ENCODE peak calls at places on chromosomes 2 and 18, in four cellular contexts. M is uterus, A is cerebellum, V is nucleus accumbens. L is an unnamed sample.

GRCh38 chr2:12649602-12650400 is 66.9 kb upstream of the TRIB2 start:
- DNase-seq in V (no peak), M (no peak), A (peak), L (no peak)

GRCh38 chr18:43192408-43192807 is 76.9 kb upstream of the RIT2 start:
- DNase-seq in V (no peak), M (no peak), A (no peak), L (no peak)

GRCh38 chr2:64201086-64201627 is 56.9 kb upstream of the PELI1 start:
- DNase-seq in A (no peak), M (no peak), V (no peak), L (no peak)

GRCh38 chr18:3214855-3215637 is 4.7 kb downstream of the MYOM1 start:
- DNase-seq in M (no peak), A (no peak), V (no peak), L (no peak)

GRCh38 chr2:17934721-17935120 is 56.3 kb downstream of the KCNS3 start:
- DNase-seq in A (no peak), M (no peak), V (no peak), L (no peak)

GRCh38 chr18:26322892-26323653 is 96.8 kb downstream of the TAF4B start:
- DNase-seq in M (no peak), A (no peak), V (no peak), L (no peak)

GRCh38 chr2:52880872-52881271 is 886.7 kb upstream of the CHAC2 start:
- DNase-seq in V (no peak), A (no peak), M (no peak), L (no peak)

GRCh38 chr2:134842930-134843490 is 4.6 kb downstream of the ACMSD start:
- DNase-seq in M (no peak), V (no peak), A (no peak), L (no peak)

GRCh38 chr2:23673830-23674679 is 252.9 kb downstream of the ATAD2B start:
- DNase-seq in A (no peak), M (no peak), V (no peak), L (no peak)

GRCh38 chr2:179180242-179180641 is 84.4 kb downstream of the SESTD1 start:
- DNase-seq in A (no peak), M (no peak), V (no peak), L (no peak)

GRCh38 chr2:224948859-224949258 is 93.4 kb downstream of the DOCK10 start:
- DNase-seq in V (no peak), A (no peak), M (no peak), L (no peak)

GRCh38 chr18:76380791-76381405 is 114.1 kb downstream of the ZNF516 start:
- DNase-seq in V (no peak), A (no peak), M (peak), L (no peak)

GRCh38 chr2:40281021-40281940 is 170.6 kb downstream of the SLC8A1 start:
- DNase-seq in A (no peak), M (no peak), V (no peak), L (no peak)

GRCh38 chr2:42828487-42829416 is 36.4 kb upstream of the HAAO start:
- DNase-seq in M (peak), V (peak), A (peak), L (peak)